ENCODE peak calls at places on chromosomes 2 and 18, in four cellular contexts. N is Peyer's patch, C is anterior cingulate cortex, Z is uterus. T is an unnamed sample.

GRCh38 chr2:108324531-108325256 is 36.0 kb downstream of the SULT1C2 start:
- DNase-seq in N (no peak), C (no peak), Z (no peak), T (no peak)

GRCh38 chr18:22624171-22624570 is 206.5 kb upstream of the CTAGE1 start:
- DNase-seq in N (no peak), C (no peak), Z (no peak), T (no peak)

GRCh38 chr2:120820263-120820884 is 84.7 kb downstream of the GLI2 start:
- DNase-seq in N (no peak), C (no peak), Z (peak), T (no peak)

GRCh38 chr2:235238537-235238936 is 255.3 kb upstream of the AGAP1 start:
- DNase-seq in N (peak), C (peak), Z (peak), T (no peak)

GRCh38 chr2:138779451-138780440 is at the start of gene NXPH2:
- DNase-seq in N (no peak), C (no peak), Z (no peak), T (no peak)

GRCh38 chr2:222806606-222807036 is 54.2 kb upstream of the ACSL3 start:
- DNase-seq in N (no peak), C (no peak), Z (no peak), T (no peak)

GRCh38 chr2:172285010-172285621 is 142.3 kb upstream of the ITGA6 start:
- DNase-seq in N (no peak), C (no peak), Z (no peak), T (no peak)

GRCh38 chr2:188798159-188798558 is 176.0 kb upstream of the COL3A1 start:
- DNase-seq in N (no peak), C (no peak), Z (no peak), T (no peak)

GRCh38 chr2:219514196-219514761 is at the start of gene ASIC4:
- DNase-seq in N (no peak), C (no peak), Z (no peak), T (no peak)

GRCh38 chr2:10277293-10278028 is 25.2 kb upstream of the HPCAL1 start:
- DNase-seq in N (no peak), C (no peak), Z (no peak), T (no peak)

GRCh38 chr18:57287766-57288165 is 64.6 kb upstream of the ST8SIA3 start:
- DNase-seq in N (no peak), C (no peak), Z (no peak), T (no peak)

GRCh38 chr2:38423763-38424162 is 46.7 kb upstream of the ATL2 start:
- DNase-seq in N (no peak), C (no peak), Z (no peak), T (no peak)

GRCh38 chr2:216714412-216714775 is 19.0 kb upstream of the IGFBP5 start:
- DNase-seq in N (no peak), C (no peak), Z (no peak), T (no peak)

GRCh38 chr18:13710460-13710859 is 15.9 kb downstream of the FAM210A start:
- DNase-seq in N (no peak), C (no peak), Z (no peak), T (no peak)

GRCh38 chr2:5592906-5593305 is 99.3 kb upstream of the SOX11 start:
- DNase-seq in N (no peak), C (no peak), Z (no peak), T (no peak)

GRCh38 chr2:178530128-178530527 is 49.9 kb downstream of the PLEKHA3 start:
- DNase-seq in N (no peak), C (no peak), Z (no peak), T (no peak)

GRCh38 chr2:85756195-85756594 is 2.4 kb downstream of the ATOH8 start:
- DNase-seq in N (no peak), C (no peak), Z (no peak), T (no peak)

GRCh38 chr18:79785831-79786230 is 11.9 kb upstream of the KCNG2 start:
- DNase-seq in N (no peak), C (no peak), Z (no peak), T (no peak)

GRCh38 chr2:233976690-233977294 is 59.6 kb downstream of the TRPM8 start:
- DNase-seq in N (no peak), C (no peak), Z (no peak), T (no peak)